ENCODE peak calls at places on chromosomes 5 and 9, in nine cellular contexts. L is memory B cell; U is fibroblast of pulmonary artery; S is A549; G is omental fat pad; E is globus pallidus; Q is GM12891; Z is naive thymus-derived CD4-positive, alpha-beta T cell; T is stimulated activated CD4-positive, alpha-beta T cell treated with anti-CD3 and anti-CD28 coated beads, Interleukin-4, amount 100 ng/mL, for 4 hours. H is an unnamed sample.

GRCh38 chr5:13746026-13746425 is 198.5 kb downstream of the DNAH5 start:
- DNase-seq in Z (no peak), G (no peak), E (no peak), U (no peak), T (no peak), Q (no peak), L (no peak), S (no peak), H (no peak)

GRCh38 chr9:81416476-81417298 is 272.7 kb downstream of the TLE1 start:
- DNase-seq in S (no peak), L (no peak), E (no peak), G (no peak), U (no peak), Z (no peak), T (no peak), Q (no peak), H (no peak)

GRCh38 chr5:80793354-80793753 is 138.6 kb upstream of the DHFR start:
- DNase-seq in L (no peak), Z (no peak), U (no peak), G (no peak), E (no peak), T (no peak), S (no peak), Q (no peak), H (no peak)

GRCh38 chr5:5637163-5637562 is 214.7 kb downstream of the ICE1 start:
- DNase-seq in G (no peak), Q (no peak), E (no peak), L (no peak), U (no peak), S (no peak), T (no peak), Z (no peak), H (no peak)

GRCh38 chr5:82164957-82165698 is 113.0 kb downstream of the RPS23 start:
- DNase-seq in Q (no peak), Z (no peak), U (peak; percentile 72), S (peak; percentile 22), E (peak; percentile 45), L (no peak), T (no peak), G (no peak), H (no peak)

GRCh38 chr5:90015584-90016018 is 394.0 kb downstream of the CETN3 start:
- DNase-seq in Z (no peak), U (peak; percentile 74), E (peak; percentile 10), G (no peak), Q (no peak), L (no peak), T (no peak), S (no peak), H (no peak)

GRCh38 chr5:130333089-130333488 is 428.8 kb downstream of the CHSY3 start:
- DNase-seq in Q (no peak), L (no peak), U (peak; percentile 86), E (no peak), G (no peak), T (no peak), Z (no peak), S (no peak), H (no peak)

GRCh38 chr9:136521541-136521940 is 24.3 kb downstream of the NOTCH1 start:
- DNase-seq in L (no peak), U (no peak), E (no peak), Z (no peak), Q (no peak), T (no peak), S (no peak), G (no peak), H (no peak)

GRCh38 chr9:129176786-129177442 is 1.1 kb downstream of the IER5L start:
- DNase-seq in E (no peak), L (peak; percentile 14), U (peak; percentile 56), Z (no peak), Q (no peak), S (no peak), G (no peak), T (no peak), H (no peak)

GRCh38 chr5:65722575-65723424 is 795 bp downstream of the NLN start:
- DNase-seq in G (no peak), S (peak; percentile 65), Q (no peak), T (no peak), L (no peak), E (peak; percentile 57), Z (peak; percentile 13), U (peak; percentile 75), H (peak; percentile 6)

GRCh38 chr5:14131855-14132503 is 11.2 kb upstream of the TRIO start:
- DNase-seq in Q (no peak), Z (no peak), T (no peak), L (no peak), E (no peak), U (no peak), G (no peak), S (no peak), H (no peak)

GRCh38 chr5:134128648-134128995 is 14.1 kb downstream of the TCF7 start:
- DNase-seq in L (no peak), E (no peak), G (no peak), Z (no peak), Q (no peak), T (no peak), U (no peak), S (no peak), H (no peak)

GRCh38 chr5:16937023-16937379 is 913 bp upstream of the MYO10 start:
- DNase-seq in T (no peak), Q (no peak), G (no peak), S (no peak), Z (no peak), U (no peak), E (no peak), L (no peak), H (no peak)

GRCh38 chr9:131642496-131643083 is 97.3 kb downstream of the PRRT1B start:
- DNase-seq in Q (peak; percentile 49), S (no peak), T (no peak), L (no peak), E (no peak), G (no peak), U (no peak), Z (no peak), H (peak; percentile 65)

GRCh38 chr5:132655821-132656773 is 1.9 kb upstream of the IL13 start:
- DNase-seq in G (no peak), L (no peak), S (no peak), Z (peak; percentile 1), Q (no peak), U (no peak), T (peak; percentile 48), E (peak; percentile 24), H (no peak)

GRCh38 chr5:171307843-171308452 is 1.1 kb upstream of the TLX3 start:
- DNase-seq in T (no peak), E (no peak), Z (no peak), G (no peak), L (no peak), Q (no peak), S (no peak), U (no peak), H (no peak)

GRCh38 chr5:142939884-142940283 is 169.7 kb downstream of the ARHGAP26 start:
- DNase-seq in L (no peak), Q (no peak), T (no peak), U (peak; percentile 14), E (no peak), S (no peak), Z (no peak), G (no peak), H (no peak)

GRCh38 chr9:137649553-137649952 is 30.7 kb downstream of the EHMT1 start:
- DNase-seq in S (no peak), L (no peak), E (no peak), G (no peak), Q (no peak), U (no peak), Z (no peak), T (no peak), H (no peak)

GRCh38 chr5:76402251-76402879 is 720 bp upstream of the IQGAP2 start:
- DNase-seq in S (peak; percentile 46), Q (peak; percentile 54), G (no peak), U (peak; percentile 0), L (peak; percentile 58), E (no peak), T (peak; percentile 76), Z (no peak), H (peak; percentile 46)

GRCh38 chr5:112930082-112930344 is 8.0 kb upstream of the REEP5 start:
- DNase-seq in G (no peak), U (no peak), S (no peak), T (no peak), L (peak; percentile 58), Q (no peak), E (peak; percentile 21), Z (peak; percentile 82), H (no peak)

GRCh38 chr5:180053061-180053602 is 18.4 kb downstream of the RNF130 start:
- DNase-seq in Z (no peak), E (no peak), T (no peak), Q (no peak), S (no peak), U (no peak), L (no peak), G (no peak), H (no peak)

GRCh38 chr9:118751077-118751847 is 618.0 kb downstream of the BRINP1 start:
- DNase-seq in Q (no peak), S (no peak), G (no peak), Z (no peak), T (no peak), L (no peak), U (no peak), E (no peak), H (no peak)

GRCh38 chr5:97067296-97067695 is 75.1 kb downstream of the LIX1 start:
- DNase-seq in E (no peak), S (no peak), Q (no peak), Z (no peak), L (no peak), G (no peak), U (no peak), T (no peak), H (no peak)

GRCh38 chr5:146906803-146907202 is 28.2 kb upstream of the PPP2R2B start:
- DNase-seq in Z (no peak), Q (no peak), L (no peak), E (no peak), T (no peak), G (no peak), U (peak; percentile 39), S (no peak), H (no peak)

GRCh38 chr9:123217148-123217585 is 51.2 kb downstream of the STRBP start:
- DNase-seq in T (no peak), L (no peak), Z (no peak), Q (no peak), E (no peak), G (no peak), U (peak; percentile 8), S (no peak), H (no peak)

GRCh38 chr5:154824070-154824469 is 26.3 kb downstream of the FAXDC2 start:
- DNase-seq in U (no peak), T (no peak), S (no peak), E (no peak), Q (no peak), L (no peak), Z (no peak), G (no peak), H (no peak)

GRCh38 chr5:171598279-171599152 is 179.1 kb downstream of the FGF18 start:
- DNase-seq in L (no peak), S (no peak), Q (no peak), T (no peak), G (no peak), U (no peak), E (no peak), Z (no peak), H (no peak)

GRCh38 chr9:114348261-114348905 is 18.7 kb downstream of the ORM2 start:
- DNase-seq in U (no peak), G (no peak), Z (no peak), S (no peak), Q (no peak), L (no peak), E (no peak), T (no peak), H (no peak)

GRCh38 chr9:655875-656274 is 185.6 kb upstream of the DMRT1 start:
- DNase-seq in L (no peak), S (no peak), Z (no peak), E (no peak), U (peak; percentile 56), Q (no peak), T (no peak), G (no peak), H (no peak)

GRCh38 chr5:178547753-178548415 is 42.3 kb downstream of the COL23A1 start:
- DNase-seq in U (no peak), Z (no peak), T (no peak), S (no peak), G (no peak), L (no peak), Q (no peak), E (no peak), H (no peak)

GRCh38 chr5:39376293-39376714 is 12.0 kb upstream of the C9 start:
- DNase-seq in G (no peak), T (peak; percentile 5), S (peak; percentile 65), Z (peak; percentile 40), Q (no peak), L (peak; percentile 40), U (peak; percentile 64), E (peak; percentile 34), H (no peak)